ENCODE peak calls at places on chromosomes 11 and 22, in eight cellular contexts. Y, Q, F, X, C, N, R and I are unnamed samples.
A peak's percentile ranks its signal among the peaks of the same experiment; 100 is the strongest.

GRCh38 chr11:132888226-132888625 is 644.1 kb downstream of the OPCML start:
- DNase-seq in Y (no peak), Q (no peak), F (no peak), X (no peak), C (no peak), N (no peak), R (no peak), I (no peak)

GRCh38 chr22:42427211-42427610 is 5.0 kb downstream of the NFAM1 start:
- DNase-seq in Y (no peak), Q (no peak), F (no peak), X (no peak), C (no peak), N (no peak), R (no peak), I (no peak)

GRCh38 chr11:107928767-107929507 is 689 bp downstream of the RAB39A start:
- DNase-seq in Y (no peak), Q (peak; percentile 71), F (no peak), X (no peak), C (no peak), N (peak; percentile 20), R (peak; percentile 13), I (no peak)

GRCh38 chr22:23179381-23180294 is 671 bp upstream of the BCR start:
- DNase-seq in Y (no peak), Q (peak; percentile 29), F (no peak), X (peak; percentile 58), C (no peak), N (peak; percentile 40), R (no peak), I (no peak)

GRCh38 chr11:123475478-123475877 is 45.4 kb downstream of the GRAMD1B start:
- DNase-seq in Y (no peak), Q (peak; percentile 69), F (no peak), X (no peak), C (no peak), N (no peak), R (peak; percentile 10), I (no peak)

GRCh38 chr22:22936915-22937656 is 49.5 kb downstream of the IGLL5 start:
- DNase-seq in Y (no peak), Q (no peak), F (peak; percentile 13), X (no peak), C (no peak), N (no peak), R (no peak), I (no peak)

GRCh38 chr22:36608987-36609386 is 80.0 kb upstream of the EIF3D start:
- DNase-seq in Y (no peak), Q (no peak), F (no peak), X (no peak), C (no peak), N (no peak), R (no peak), I (no peak)

GRCh38 chr22:38504731-38505594 is 1.1 kb downstream of the DDX17 start:
- DNase-seq in Y (no peak), Q (peak; percentile 29), F (no peak), X (peak; percentile 80), C (no peak), N (peak; percentile 80), R (no peak), I (no peak)

GRCh38 chr11:94574193-94574961 is 7.2 kb downstream of the PIWIL4 start:
- DNase-seq in Y (no peak), Q (no peak), F (no peak), X (peak; percentile 49), C (peak; percentile 67), N (peak; percentile 23), R (no peak), I (no peak)

GRCh38 chr11:64385953-64386704 is 27.2 kb downstream of the RPS6KA4 start:
- DNase-seq in Y (no peak), Q (no peak), F (no peak), X (no peak), C (no peak), N (no peak), R (no peak), I (no peak)

GRCh38 chr11:92154611-92155010 is 70.0 kb upstream of the FAT3 start:
- DNase-seq in Y (no peak), Q (no peak), F (no peak), X (no peak), C (no peak), N (no peak), R (no peak), I (no peak)

GRCh38 chr11:60129853-60130252 is 41.4 kb downstream of the MS4A2 start:
- DNase-seq in Y (no peak), Q (no peak), F (no peak), X (no peak), C (no peak), N (peak; percentile 6), R (no peak), I (no peak)

GRCh38 chr11:2752204-2752772 is 52.5 kb upstream of the KCNQ1OT1 start:
- DNase-seq in Y (peak; percentile 41), Q (no peak), F (peak; percentile 42), X (no peak), C (no peak), N (no peak), R (no peak), I (no peak)

GRCh38 chr11:19789840-19790710 is 77.4 kb downstream of the NAV2 start:
- DNase-seq in Y (peak; percentile 72), Q (no peak), F (no peak), X (no peak), C (peak; percentile 76), N (peak; percentile 19), R (no peak), I (no peak)

GRCh38 chr11:65439331-65440181 is 17.0 kb downstream of the NEAT1 start:
- DNase-seq in Y (no peak), Q (no peak), F (no peak), X (no peak), C (no peak), N (no peak), R (no peak), I (no peak)

GRCh38 chr11:116224889-116225200 is 547.9 kb downstream of the BUD13 start:
- DNase-seq in Y (no peak), Q (no peak), F (no peak), X (no peak), C (no peak), N (no peak), R (no peak), I (no peak)

GRCh38 chr22:42868751-42869251 is 11.7 kb upstream of the ARFGAP3 start:
- DNase-seq in Y (peak; percentile 67), Q (no peak), F (no peak), X (peak; percentile 74), C (no peak), N (peak; percentile 88), R (no peak), I (no peak)

GRCh38 chr11:86492370-86493030 is 117.8 kb downstream of the CCDC81 start:
- DNase-seq in Y (no peak), Q (no peak), F (no peak), X (no peak), C (no peak), N (no peak), R (no peak), I (no peak)
- TF ChIP-seq CTCF in Y (no peak), Q (no peak), F (no peak), X (no peak), C (no peak), N (no peak), R (no peak), I (no peak)

DNA sequence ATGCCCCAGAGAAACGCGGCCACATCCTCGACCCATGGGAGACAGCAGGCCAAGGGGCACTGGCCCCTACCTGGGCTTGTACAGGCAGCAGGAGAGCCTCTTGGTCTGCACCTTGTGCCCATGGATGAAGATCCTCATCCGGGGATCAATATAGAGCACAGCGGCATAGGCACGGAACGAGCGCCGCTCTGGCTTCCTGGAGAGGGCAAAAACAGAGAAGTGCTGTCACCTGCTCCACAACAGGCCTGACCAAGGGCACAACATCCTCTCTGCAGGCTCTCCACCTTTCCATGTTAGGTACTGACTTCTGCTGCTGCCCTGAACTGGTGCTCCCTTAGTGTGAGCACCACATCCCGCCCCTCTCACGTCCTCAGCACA is 27.2 kb downstream of the MORC2 start:
- DNase-seq in Y (no peak), Q (no peak), F (peak; percentile 42), X (no peak), C (no peak), N (no peak), R (no peak), I (no peak)
- TF ChIP-seq CTCF in Y (no peak), Q (no peak), F (no peak), X (no peak), C (no peak), N (no peak), R (no peak), I (no peak)

DNA sequence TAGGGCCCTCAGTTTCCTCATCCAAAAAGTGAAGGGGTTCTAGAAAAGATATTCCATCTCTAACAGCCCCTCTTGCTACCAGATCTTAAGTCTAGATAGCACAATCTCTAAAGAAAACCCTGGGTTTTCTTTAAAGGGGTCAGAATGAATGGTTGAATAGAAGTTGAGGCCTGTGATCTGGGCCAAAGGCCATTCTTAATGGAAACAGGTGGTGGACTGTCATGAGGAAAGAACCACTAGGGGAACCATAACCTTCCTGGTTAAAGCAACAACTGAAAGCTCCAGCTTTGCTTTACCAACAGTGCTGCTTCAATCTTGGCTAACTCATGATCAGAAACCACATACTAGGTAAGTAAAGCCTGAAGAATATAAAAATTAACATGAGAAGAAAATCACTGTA is 1.8 kb downstream of the CELF1 start:
- DNase-seq in Y (no peak), Q (peak; percentile 63), F (no peak), X (no peak), C (no peak), N (no peak), R (no peak), I (no peak)
- TF ChIP-seq CTCF in Y (peak; percentile 58), Q (peak; percentile 55), F (peak; percentile 62), X (no peak), C (peak; percentile 40), N (peak; percentile 15), R (peak; percentile 52), I (no peak)

GRCh38 chr11:16799890-16800289 is 61.4 kb downstream of the C11orf58 start:
- DNase-seq in Y (no peak), Q (no peak), F (no peak), X (no peak), C (no peak), N (no peak), R (no peak), I (no peak)
- TF ChIP-seq CTCF in Y (no peak), Q (no peak), F (no peak), X (no peak), C (no peak), N (no peak), R (no peak), I (no peak)

GRCh38 chr11:86799680-86800075 is 664 bp upstream of the PRSS23 start:
- DNase-seq in Y (no peak), Q (peak; percentile 63), F (no peak), X (no peak), C (no peak), N (no peak), R (no peak), I (peak; percentile 44)
- TF ChIP-seq CTCF in Y (no peak), Q (peak; percentile 14), F (peak; percentile 66), X (no peak), C (peak; percentile 24), N (no peak), R (peak; percentile 3), I (no peak)